ENCODE peak calls at places on chromosomes 12 and 14, in seven cellular contexts. W is CD8-positive, alpha-beta memory T cell; I is IMR-90; O is mesendoderm; V is stomach; K is fibroblast of lung; Q is tibial nerve. Y is an unnamed sample.

GRCh38 chr12:3141339-3142321 is 64.5 kb downstream of the TSPAN9 start:
- DNase-seq in W (peak; percentile 18), I (no peak), O (peak; percentile 47), V (no peak), K (no peak), Q (no peak), Y (no peak)

GRCh38 chr14:96979611-96980074 is 182.5 kb downstream of the VRK1 start:
- DNase-seq in W (no peak), I (no peak), O (no peak), V (no peak), K (no peak), Q (no peak), Y (no peak)

GRCh38 chr14:22822619-22823551 is 6.8 kb upstream of the MRPL52 start:
- DNase-seq in W (peak; percentile 81), I (peak; percentile 86), O (peak; percentile 99), V (peak; percentile 74), K (peak; percentile 92), Q (peak; percentile 56), Y (peak; percentile 54)

GRCh38 chr12:118330421-118331018 is 42.2 kb downstream of the TAOK3 start:
- DNase-seq in W (no peak), I (peak; percentile 89), O (no peak), V (no peak), K (peak; percentile 76), Q (no peak), Y (no peak)

GRCh38 chr12:50790081-50790480 is 26.2 kb downstream of the ATF1 start:
- DNase-seq in W (no peak), I (no peak), O (no peak), V (no peak), K (no peak), Q (no peak), Y (no peak)

GRCh38 chr12:128820723-128821432 is 2.9 kb downstream of the SLC15A4 start:
- DNase-seq in W (no peak), I (no peak), O (peak; percentile 24), V (peak; percentile 44), K (no peak), Q (no peak), Y (no peak)

GRCh38 chr12:80697270-80697887 is 10.1 kb upstream of the MYF6 start:
- DNase-seq in W (no peak), I (no peak), O (no peak), V (no peak), K (no peak), Q (no peak), Y (no peak)

GRCh38 chr12:130350715-130351114 is 13.0 kb downstream of the PIWIL1 start:
- DNase-seq in W (no peak), I (no peak), O (no peak), V (no peak), K (no peak), Q (no peak), Y (no peak)

GRCh38 chr12:112111931-112112330 is 3.3 kb upstream of the NAA25 start:
- DNase-seq in W (no peak), I (no peak), O (no peak), V (no peak), K (no peak), Q (no peak), Y (no peak)

GRCh38 chr12:84601483-84601882 is 311.1 kb downstream of the SLC6A15 start:
- DNase-seq in W (no peak), I (no peak), O (peak; percentile 49), V (no peak), K (no peak), Q (no peak), Y (no peak)

GRCh38 chr12:84604541-84604940 is 308.1 kb downstream of the SLC6A15 start:
- DNase-seq in W (no peak), I (no peak), O (no peak), V (no peak), K (peak; percentile 12), Q (no peak), Y (no peak)

GRCh38 chr12:84607170-84607569 is 305.4 kb downstream of the SLC6A15 start:
- DNase-seq in W (no peak), I (no peak), O (no peak), V (no peak), K (no peak), Q (no peak), Y (no peak)

DNA sequence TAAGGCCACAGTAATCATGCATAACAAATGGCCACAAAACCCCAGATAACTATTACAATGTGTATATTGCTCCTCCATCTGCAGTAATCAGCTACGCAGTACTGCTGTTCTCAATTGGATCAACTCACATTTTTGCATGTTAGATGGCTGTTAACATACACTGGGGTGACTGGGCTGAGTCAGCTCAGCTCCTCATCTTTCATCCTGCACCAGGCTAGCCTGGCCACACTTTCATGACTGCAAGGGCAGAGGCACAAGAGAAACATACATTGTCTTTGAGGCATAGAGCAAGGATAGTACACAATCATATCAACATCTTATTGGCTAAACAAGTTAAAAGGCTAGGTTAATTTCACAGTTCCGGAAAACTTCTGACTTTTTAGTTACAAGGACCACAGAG is 306.6 kb downstream of the SLC6A15 start:
- DNase-seq in W (no peak), I (no peak), O (peak; percentile 22), V (no peak), K (no peak), Q (no peak), Y (no peak)
- H3K27ac ChIP-seq in W (no peak overlapping the region), I (no peak overlapping the region), O (no peak overlapping the region), V (no peak overlapping the region), K (no peak overlapping the region), Q (no peak overlapping the region), Y (no peak overlapping the region)

GRCh38 chr12:123657211-123657610 is 13.7 kb upstream of the TCTN2 start:
- DNase-seq in W (no peak), I (no peak), O (no peak), V (no peak), K (no peak), Q (no peak), Y (no peak)

GRCh38 chr12:123655420-123655819 is 15.5 kb upstream of the TCTN2 start:
- DNase-seq in W (no peak), I (no peak), O (no peak), V (no peak), K (no peak), Q (no peak), Y (no peak)

DNA sequence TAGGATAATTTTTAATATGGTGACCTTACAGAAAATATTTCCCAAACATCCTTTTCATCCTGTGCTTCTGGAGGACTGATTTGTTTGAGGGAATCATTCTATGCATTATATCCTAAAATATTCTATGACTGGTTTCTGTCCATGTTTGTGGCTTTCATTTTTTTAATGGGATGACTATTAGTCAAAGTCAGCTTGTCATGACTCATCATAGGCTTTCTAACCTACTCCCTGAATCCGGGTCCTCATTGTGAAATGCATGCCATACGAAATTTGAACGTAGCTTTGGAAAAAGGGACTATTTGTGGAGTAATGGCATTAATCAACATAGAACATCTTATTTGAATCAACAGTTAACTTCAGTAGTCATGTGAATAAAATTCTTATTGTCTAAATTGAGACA is 10.6 kb upstream of the TCTN2 start:
- DNase-seq in W (no peak), I (peak; percentile 85), O (no peak), V (no peak), K (peak; percentile 82), Q (no peak), Y (no peak)
- H3K27ac ChIP-seq in W (no peak overlapping the region), I (no peak overlapping the region), O (no peak overlapping the region), V (no peak overlapping the region), K (peak overlapping the region; percentile 34), Q (peak overlapping the region; percentile 16), Y (no peak overlapping the region)

GRCh38 chr14:100982764-100983163 is 79.2 kb upstream of the RTL1 start:
- DNase-seq in W (no peak), I (peak; percentile 43), O (no peak), V (no peak), K (peak; percentile 60), Q (no peak), Y (no peak)
- H3K27ac ChIP-seq in W (no peak overlapping the region), I (no peak overlapping the region), O (no peak overlapping the region), V (no peak overlapping the region), K (no peak overlapping the region), Q (no peak overlapping the region), Y (no peak overlapping the region)

GRCh38 chr12:71581206-71581605 is 82.4 kb downstream of the ZFC3H1 start:
- DNase-seq in W (no peak), I (no peak), O (peak; percentile 79), V (no peak), K (peak; percentile 71), Q (no peak), Y (no peak)
- H3K27ac ChIP-seq in W (no peak overlapping the region), I (no peak overlapping the region), O (no peak overlapping the region), V (no peak overlapping the region), K (no peak overlapping the region), Q (no peak overlapping the region), Y (no peak overlapping the region)

GRCh38 chr12:47755655-47756562 is 2.8 kb downstream of the RAPGEF3 start:
- DNase-seq in W (no peak), I (no peak), O (no peak), V (peak; percentile 76), K (no peak), Q (no peak), Y (no peak)
- H3K27ac ChIP-seq in W (no peak overlapping the region), I (no peak overlapping the region), O (no peak overlapping the region), V (peak overlapping the region; percentile 76), K (no peak overlapping the region), Q (peak overlapping the region; percentile 34), Y (peak overlapping the region; percentile 79)

DNA sequence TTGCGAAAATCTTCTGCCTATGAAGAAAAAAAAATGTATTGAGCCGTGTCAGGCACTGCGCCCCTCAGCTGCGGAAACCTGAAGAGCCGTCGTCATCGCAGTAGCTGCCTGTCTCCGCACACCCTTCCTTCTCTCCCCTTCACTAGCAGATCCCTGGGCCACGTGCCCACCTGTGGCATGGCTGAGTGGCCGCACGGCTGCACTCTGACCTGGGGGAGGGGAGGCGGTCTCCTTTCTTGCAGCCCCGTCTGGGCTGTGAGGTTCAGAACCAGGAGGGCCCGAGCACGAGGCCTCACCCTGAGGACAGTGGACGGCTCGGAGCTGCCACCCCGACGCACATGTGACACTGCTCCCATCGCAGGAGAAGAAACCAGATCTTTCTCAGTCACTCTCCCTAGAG is 24.9 kb downstream of the PGAM5 start:
- DNase-seq in W (no peak), I (no peak), O (no peak), V (no peak), K (no peak), Q (no peak), Y (no peak)
- H3K27ac ChIP-seq in W (no peak overlapping the region), I (no peak overlapping the region), O (no peak overlapping the region), V (no peak overlapping the region), K (no peak overlapping the region), Q (no peak overlapping the region), Y (no peak overlapping the region)

DNA sequence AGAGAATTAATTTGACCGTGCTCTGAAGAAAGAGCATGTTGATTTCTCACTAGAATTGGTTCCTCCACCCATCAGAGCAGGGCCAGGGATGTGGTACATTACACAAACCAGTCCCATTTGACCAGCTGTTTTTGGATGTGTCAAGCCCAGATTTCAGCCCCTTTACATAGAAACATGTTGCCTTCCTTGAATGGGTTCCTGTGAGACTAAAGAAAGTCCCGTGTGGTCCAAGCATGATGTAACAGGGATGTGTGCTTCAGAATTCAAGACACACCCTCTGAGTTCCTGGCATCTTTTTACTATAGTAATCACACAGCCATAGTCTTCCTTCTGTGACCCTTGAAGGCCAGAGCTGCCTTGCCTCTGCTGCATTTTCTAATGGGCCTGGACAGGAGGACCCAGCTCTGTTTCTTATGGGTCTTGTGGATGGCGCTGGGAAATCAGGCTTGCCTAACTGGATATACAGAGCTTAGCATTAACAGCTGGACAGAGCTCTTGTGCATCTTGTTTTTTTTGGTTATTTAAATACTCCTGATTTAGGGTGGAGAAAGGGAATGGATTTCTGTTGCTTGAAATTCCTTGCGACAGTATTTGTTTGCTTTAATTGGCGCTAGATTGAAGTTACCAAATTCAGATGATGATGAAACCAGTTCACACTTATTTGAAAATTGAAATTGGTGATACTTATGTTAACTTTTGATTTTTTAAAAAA is 341.0 kb downstream of the ZFP36L1 start:
- DNase-seq in W (no peak), I (no peak), O (no peak), V (no peak), K (no peak), Q (peak; percentile 56), Y (no peak)
- H3K27ac ChIP-seq in W (no peak overlapping the region), I (no peak overlapping the region), O (no peak overlapping the region), V (peak overlapping the region; percentile 9), K (no peak overlapping the region), Q (no peak overlapping the region), Y (no peak overlapping the region)

GRCh38 chr12:53004178-53004577 is 2.1 kb upstream of the EIF4B start:
- DNase-seq in W (no peak), I (no peak), O (peak; percentile 90), V (no peak), K (peak; percentile 24), Q (no peak), Y (no peak)
- H3K27ac ChIP-seq in W (no peak overlapping the region), I (no peak overlapping the region), O (peak overlapping the region; percentile 34), V (no peak overlapping the region), K (no peak overlapping the region), Q (no peak overlapping the region), Y (no peak overlapping the region)